ENCODE peak calls at places on chromosomes 13 and 19, in four cellular contexts. Y is stomach; P is effector memory CD4-positive, alpha-beta T cell; B is right atrium auricular region. N is an unnamed sample.

GRCh38 chr19:29418106-29418684 is 107.6 kb upstream of the VSTM2B start:
- DNase-seq in Y (no peak), P (no peak), B (no peak), N (no peak)

GRCh38 chr19:2274185-2274711 is 7.7 kb downstream of the PEAK3 start:
- DNase-seq in Y (no peak), P (no peak), B (no peak), N (no peak)

GRCh38 chr19:29568036-29568788 is 37.9 kb upstream of the POP4 start:
- DNase-seq in P (no peak), Y (no peak), B (no peak), N (peak; percentile 79)

GRCh38 chr19:49119411-49120324 is at the start of gene PPFIA3:
- DNase-seq in B (peak; percentile 71), P (no peak), Y (peak; percentile 77), N (no peak)

GRCh38 chr13:37788346-37788745 is 81.2 kb downstream of the TRPC4 start:
- DNase-seq in B (no peak), P (no peak), Y (no peak), N (no peak)

GRCh38 chr13:99378985-99379734 is 72.0 kb upstream of the GPR183 start:
- DNase-seq in B (no peak), P (no peak), Y (no peak), N (no peak)

GRCh38 chr13:73190477-73190876 is 131.7 kb downstream of the KLF5 start:
- DNase-seq in Y (no peak), B (no peak), P (no peak), N (no peak)

GRCh38 chr19:49335071-49335783 is at the start of gene CD37:
- DNase-seq in Y (peak; percentile 33), B (no peak), P (no peak), N (no peak)

GRCh38 chr19:54114340-54114826 is 1.1 kb downstream of the TFPT start:
- DNase-seq in B (no peak), P (no peak), Y (peak; percentile 48), N (no peak)

GRCh38 chr13:80965097-80965496 is 624.2 kb upstream of the SPRY2 start:
- DNase-seq in P (no peak), Y (no peak), B (no peak), N (no peak)

GRCh38 chr13:107968470-107968869 is 246.9 kb downstream of the LIG4 start:
- DNase-seq in P (no peak), Y (no peak), B (no peak), N (no peak)

GRCh38 chr13:113049981-113050380 is 55.6 kb upstream of the F7 start:
- DNase-seq in P (no peak), Y (no peak), B (no peak), N (no peak)

GRCh38 chr19:46626441-46626840 is 1.6 kb upstream of the PTGIR start:
- DNase-seq in B (no peak), Y (no peak), P (no peak), N (no peak)

GRCh38 chr19:51903192-51903591 is 1.6 kb downstream of the ZNF649 start:
- DNase-seq in P (no peak), B (no peak), Y (no peak), N (no peak)

GRCh38 chr19:4499318-4499717 is 19.0 kb downstream of the PLIN4 start:
- DNase-seq in Y (no peak), B (no peak), P (no peak), N (no peak)

GRCh38 chr19:4755459-4755858 is 31.8 kb upstream of the DPP9 start:
- DNase-seq in Y (no peak), B (no peak), P (no peak), N (no peak)

GRCh38 chr13:30895773-30896172 is 10.3 kb upstream of the MEDAG start:
- DNase-seq in B (peak; percentile 87), P (no peak), Y (no peak), N (no peak)

GRCh38 chr19:13859361-13859880 is 17.5 kb upstream of the NANOS3 start:
- DNase-seq in P (no peak), B (no peak), Y (no peak), N (no peak)

GRCh38 chr13:45879666-45880065 is 28.1 kb upstream of the SIAH3 start:
- DNase-seq in B (no peak), Y (peak; percentile 48), P (no peak), N (no peak)

GRCh38 chr19:32719611-32720059 is at the start of gene TDRD12:
- DNase-seq in Y (no peak), P (no peak), B (no peak), N (no peak)

GRCh38 chr13:59745395-59745788 is 418.3 kb downstream of the DIAPH3 start:
- DNase-seq in P (no peak), Y (no peak), B (no peak), N (no peak)

GRCh38 chr13:110186221-110186838 is 120.6 kb downstream of the COL4A1 start:
- DNase-seq in P (no peak), Y (no peak), B (no peak), N (no peak)

GRCh38 chr19:1511318-1511988 is 1.4 kb downstream of the ADAMTSL5 start:
- DNase-seq in P (no peak), Y (no peak), B (no peak), N (no peak)

GRCh38 chr13:42873081-42873480 is 91.7 kb downstream of the FAM216B start:
- DNase-seq in Y (no peak), B (no peak), P (no peak), N (no peak)

GRCh38 chr19:5804516-5805464 is at the start of gene NRTN:
- DNase-seq in B (no peak), P (peak; percentile 26), Y (peak; percentile 69), N (no peak)

GRCh38 chr13:35771898-35772297 is 295.4 kb upstream of the MAB21L1 start:
- DNase-seq in P (no peak), Y (no peak), B (no peak), N (no peak)

GRCh38 chr13:80603351-80603750 is 262.4 kb upstream of the SPRY2 start:
- DNase-seq in P (no peak), Y (no peak), B (no peak), N (no peak)

DNA sequence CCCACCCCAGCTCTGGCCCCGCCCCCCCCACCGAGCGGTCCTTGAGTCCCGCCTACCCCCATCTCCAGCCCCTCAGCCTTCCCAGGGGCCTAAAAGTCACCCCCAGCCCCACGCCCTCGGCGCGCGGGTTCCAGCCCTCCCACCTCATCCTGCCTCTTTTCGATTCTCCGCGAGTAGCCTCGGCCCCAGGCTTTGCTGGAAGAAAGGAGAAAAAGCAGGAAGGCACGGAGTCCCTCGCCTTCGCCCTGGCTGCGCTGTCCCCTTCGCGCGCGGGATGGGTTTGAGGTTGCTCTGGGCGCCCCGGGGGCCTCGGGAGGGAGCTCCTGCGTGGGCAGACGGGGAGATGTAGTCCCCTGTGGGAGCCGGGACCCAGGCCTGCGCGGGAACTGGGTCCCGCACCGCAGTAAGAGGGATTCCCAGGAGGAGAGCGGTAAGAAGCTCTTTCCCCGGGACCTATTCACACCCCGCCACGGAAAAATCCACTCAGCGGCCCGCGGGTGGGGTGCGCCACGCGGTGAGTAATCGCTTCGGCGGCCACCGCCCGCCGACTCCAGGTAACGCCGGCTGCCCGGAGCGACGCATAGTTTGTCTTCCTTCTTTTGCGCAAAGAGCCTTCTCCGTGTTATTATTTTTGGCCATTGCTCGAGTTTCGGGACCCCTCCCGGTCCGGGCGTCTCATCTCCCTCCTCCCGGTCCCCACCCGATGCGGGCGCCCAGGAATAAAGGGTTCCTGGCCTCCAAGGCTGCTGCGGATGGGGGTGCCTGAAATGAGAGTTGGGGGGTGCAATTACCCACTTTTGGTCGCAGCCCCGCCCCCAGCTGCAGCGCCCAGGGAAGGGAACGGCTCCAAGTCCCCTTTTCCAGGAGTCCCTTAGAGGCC is 863 bp upstream of the CRLF1 start:
- DNase-seq in B (no peak), Y (no peak), P (no peak), N (no peak)
- H3K27me3 ChIP-seq in B (peaks cover 65% of the 10 kb centered on the region), Y (peaks cover 57% of the 10 kb centered on the region), P (peaks cover 89% of the 10 kb centered on the region), N (peaks cover 15% of the 10 kb centered on the region)

DNA sequence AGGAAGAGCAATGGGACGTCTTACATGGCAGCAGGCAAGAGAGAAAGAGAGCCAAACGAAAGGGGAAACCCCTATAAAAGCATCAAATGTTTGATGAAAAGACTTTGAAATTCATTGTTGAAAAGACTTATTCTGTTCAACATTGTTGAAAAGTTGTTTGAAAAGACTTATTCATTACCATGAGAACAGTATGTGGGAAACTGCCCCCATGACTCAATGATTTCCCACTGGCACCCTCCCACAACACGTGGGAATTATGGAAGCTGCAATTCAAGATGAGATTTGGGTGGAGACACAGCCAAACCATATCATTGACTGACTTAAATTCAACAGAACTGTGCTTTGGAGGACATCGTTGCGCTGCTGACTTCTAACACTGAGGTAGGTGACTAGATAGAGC is 48.0 kb upstream of the RCBTB2 start:
- DNase-seq in Y (no peak), B (no peak), P (no peak), N (no peak)
- H3K27ac ChIP-seq in Y (no peak overlapping the region), B (no peak overlapping the region), P (no peak overlapping the region), N (no peak overlapping the region)

GRCh38 chr13:105541565-105541964 is 993.9 kb downstream of the EFNB2 start:
- DNase-seq in P (no peak), Y (no peak), B (no peak), N (no peak)
- H3K4me3 ChIP-seq in P (no peak overlapping the region), Y (no peak overlapping the region), B (no peak overlapping the region), N (no peak overlapping the region)

GRCh38 chr19:16922592-16922934 is 33.8 kb downstream of the F2RL3 start:
- DNase-seq in B (no peak), P (no peak), Y (no peak), N (no peak)
- H3K27me3 ChIP-seq in B (no peaks in the 10 kb centered on the region), P (no peaks in the 10 kb centered on the region), Y (no peaks in the 10 kb centered on the region), N (no peaks in the 10 kb centered on the region)

N was measured in vagina.